ENCODE peak calls at places on chromosomes 5 and 9, in seven cellular contexts. X is NCI-H510A treated with DMSO at 0.1 percent for 48 hours, F is fibroblast of the conjunctiva, V is psoas muscle, T is memory B cell, H is adrenal gland, B is GM12864. A is an unnamed sample.
A peak's percentile ranks its signal among the peaks of the same experiment; 100 is the strongest.

GRCh38 chr5:116320486-116320885 is 235.7 kb downstream of the COMMD10 start:
- DNase-seq in X (no peak), F (no peak), V (no peak), T (no peak), H (no peak), B (no peak), A (no peak)

GRCh38 chr9:121840838-121841760 is 189.7 kb downstream of the DAB2IP start:
- DNase-seq in X (no peak), F (no peak), V (no peak), T (no peak), H (no peak), B (no peak), A (no peak)

GRCh38 chr5:65760504-65761275 is 38.7 kb downstream of the NLN start:
- DNase-seq in X (no peak), F (no peak), V (no peak), T (no peak), H (no peak), B (peak; percentile 15), A (peak; percentile 42)

GRCh38 chr5:136769093-136769492 is 403.7 kb upstream of the TRPC7 start:
- DNase-seq in X (no peak), F (no peak), V (no peak), T (no peak), H (no peak), B (no peak), A (no peak)

GRCh38 chr9:113943112-113944009 is 67.3 kb downstream of the ZNF618 start:
- DNase-seq in X (no peak), F (no peak), V (no peak), T (no peak), H (no peak), B (no peak), A (no peak)

GRCh38 chr5:90480699-90481098 is 6.0 kb downstream of the POLR3G start:
- DNase-seq in X (no peak), F (no peak), V (no peak), T (no peak), H (no peak), B (no peak), A (no peak)

GRCh38 chr5:163347671-163348070 is 89.7 kb upstream of the CCNG1 start:
- DNase-seq in X (peak; percentile 0), F (peak; percentile 60), V (no peak), T (peak; percentile 18), H (peak; percentile 35), B (peak; percentile 33), A (peak; percentile 35)

GRCh38 chr5:164449460-164449859 is 944.0 kb downstream of the MAT2B start:
- DNase-seq in X (no peak), F (no peak), V (no peak), T (no peak), H (no peak), B (no peak), A (no peak)

GRCh38 chr5:55037046-55037771 is 13.2 kb downstream of the GZMK start:
- DNase-seq in X (no peak), F (no peak), V (no peak), T (no peak), H (no peak), B (no peak), A (no peak)

GRCh38 chr9:79287152-79287766 is 284.5 kb upstream of the TLE4 start:
- DNase-seq in X (no peak), F (no peak), V (no peak), T (no peak), H (no peak), B (no peak), A (no peak)

GRCh38 chr9:94875300-94876063 is 149.0 kb downstream of the AOPEP start:
- DNase-seq in X (peak; percentile 32), F (no peak), V (no peak), T (no peak), H (no peak), B (peak; percentile 13), A (no peak)

GRCh38 chr9:21674894-21675293 is 127.5 kb upstream of the MTAP start:
- DNase-seq in X (no peak), F (no peak), V (no peak), T (no peak), H (no peak), B (no peak), A (peak; percentile 86)

GRCh38 chr9:106828082-106828481 is 34.9 kb upstream of the ZNF462 start:
- DNase-seq in X (no peak), F (no peak), V (no peak), T (no peak), H (no peak), B (no peak), A (no peak)

GRCh38 chr5:54013556-54014157 is 296.7 kb downstream of the ARL15 start:
- DNase-seq in X (no peak), F (peak; percentile 92), V (peak; percentile 55), T (no peak), H (peak; percentile 72), B (no peak), A (peak; percentile 66)

GRCh38 chr5:167514461-167514860 is 777.0 kb upstream of the WWC1 start:
- DNase-seq in X (no peak), F (no peak), V (no peak), T (no peak), H (no peak), B (no peak), A (no peak)

GRCh38 chr5:43316421-43316820 is 3.2 kb upstream of the HMGCS1 start:
- DNase-seq in X (no peak), F (no peak), V (no peak), T (no peak), H (no peak), B (no peak), A (no peak)

GRCh38 chr9:98564714-98565113 is 144.0 kb downstream of the GABBR2 start:
- DNase-seq in X (no peak), F (no peak), V (no peak), T (no peak), H (no peak), B (no peak), A (no peak)

GRCh38 chr9:38371495-38371894 is 21.0 kb upstream of the ALDH1B1 start:
- DNase-seq in X (peak; percentile 61), F (no peak), V (no peak), T (no peak), H (peak; percentile 30), B (peak; percentile 10), A (no peak)

GRCh38 chr5:132134384-132134783 is 60.8 kb downstream of the CSF2 start:
- DNase-seq in X (no peak), F (no peak), V (no peak), T (no peak), H (no peak), B (no peak), A (no peak)

GRCh38 chr9:127154390-127155191 is 32.2 kb upstream of the ANGPTL2 start:
- DNase-seq in X (no peak), F (peak; percentile 67), V (peak; percentile 71), T (no peak), H (no peak), B (peak; percentile 35), A (peak; percentile 86)

GRCh38 chr9:113245894-113246293 is 24.6 kb downstream of the SLC31A1 start:
- DNase-seq in X (no peak), F (no peak), V (no peak), T (no peak), H (no peak), B (no peak), A (no peak)

GRCh38 chr5:16957305-16958165 is 21.4 kb upstream of the MYO10 start:
- DNase-seq in X (no peak), F (peak; percentile 29), V (no peak), T (no peak), H (no peak), B (no peak), A (peak; percentile 93)

GRCh38 chr9:68454579-68455334 is 85.9 kb downstream of the TMEM252 start:
- DNase-seq in X (no peak), F (no peak), V (no peak), T (no peak), H (peak; percentile 38), B (no peak), A (no peak)

GRCh38 chr9:24436761-24437160 is 108.9 kb downstream of the IZUMO3 start:
- DNase-seq in X (no peak), F (no peak), V (no peak), T (no peak), H (no peak), B (no peak), A (no peak)

GRCh38 chr5:175219256-175219835 is 224.6 kb downstream of the DRD1 start:
- DNase-seq in X (no peak), F (no peak), V (no peak), T (no peak), H (no peak), B (no peak), A (no peak)

GRCh38 chr5:108379722-108380530 is 2.0 kb downstream of the FBXL17 start:
- DNase-seq in X (no peak), F (no peak), V (no peak), T (no peak), H (no peak), B (no peak), A (no peak)

GRCh38 chr5:143716856-143717255 is 95.1 kb upstream of the HMHB1 start:
- DNase-seq in X (no peak), F (no peak), V (no peak), T (no peak), H (no peak), B (no peak), A (no peak)

GRCh38 chr9:137330689-137331088 is 28.6 kb upstream of the NRARP start:
- DNase-seq in X (no peak), F (no peak), V (no peak), T (no peak), H (no peak), B (no peak), A (no peak)

GRCh38 chr9:35757527-35758275 is 3.6 kb upstream of the MSMP start:
- DNase-seq in X (peak; percentile 31), F (no peak), V (no peak), T (no peak), H (no peak), B (no peak), A (no peak)

GRCh38 chr9:9214052-9214451 is 1398.8 kb downstream of the PTPRD start:
- DNase-seq in X (no peak), F (no peak), V (no peak), T (no peak), H (no peak), B (no peak), A (no peak)